ENCODE peak calls at places on chromosomes 5 and 9, in nine cellular contexts. I is H54, D is A549, C is suprapubic skin, E is IMR-90, J is adrenal gland, Y is esophagus muscularis mucosa, W is uterus, V is spleen. U is an unnamed sample.

GRCh38 chr5:35518104-35518503 is 99.6 kb upstream of the SPEF2 start:
- DNase-seq in W (no peak), Y (no peak), C (no peak), I (no peak), J (no peak), D (no peak), E (no peak), V (no peak), U (no peak)

GRCh38 chr9:96554326-96554725 is 65.3 kb downstream of the CDC14B start:
- DNase-seq in C (no peak), V (no peak), W (no peak), J (no peak), E (peak), D (no peak), Y (no peak), I (no peak), U (no peak)

GRCh38 chr9:94734054-94734754 is 7.7 kb downstream of the AOPEP start:
- DNase-seq in Y (no peak), W (no peak), V (no peak), C (no peak), E (no peak), J (no peak), I (no peak), D (no peak), U (no peak)

GRCh38 chr5:38403407-38403806 is 145.0 kb downstream of the EGFLAM start:
- DNase-seq in J (no peak), V (no peak), D (no peak), W (no peak), Y (no peak), E (peak), I (no peak), C (no peak), U (no peak)

GRCh38 chr9:131733601-131734061 is 6.2 kb downstream of the RAPGEF1 start:
- DNase-seq in V (no peak), E (peak), J (peak), W (no peak), C (no peak), D (peak), I (peak), Y (no peak), U (peak)

GRCh38 chr9:130732131-130732530 is 38.6 kb downstream of the EXOSC2 start:
- DNase-seq in D (no peak), V (no peak), W (no peak), C (no peak), I (no peak), J (no peak), E (peak), Y (no peak), U (no peak)

GRCh38 chr9:16145196-16145950 is 592.5 kb downstream of the CCDC171 start:
- DNase-seq in J (no peak), V (no peak), I (no peak), C (no peak), E (peak), Y (no peak), W (no peak), D (no peak), U (no peak)

GRCh38 chr5:76999451-76999850 is 30.8 kb upstream of the AGGF1 start:
- DNase-seq in W (no peak), E (peak), Y (no peak), V (no peak), C (no peak), D (no peak), J (no peak), I (peak), U (no peak)

GRCh38 chr5:13830536-13830935 is 114.0 kb downstream of the DNAH5 start:
- DNase-seq in V (no peak), I (no peak), J (no peak), Y (peak), C (no peak), E (no peak), W (no peak), D (no peak), U (no peak)

GRCh38 chr5:37662789-37663475 is 176.9 kb downstream of the GDNF start:
- DNase-seq in J (no peak), D (no peak), W (no peak), I (no peak), E (no peak), Y (no peak), V (no peak), C (no peak), U (no peak)

GRCh38 chr9:21747171-21747570 is 55.3 kb upstream of the MTAP start:
- DNase-seq in V (no peak), C (no peak), D (no peak), W (no peak), I (no peak), E (no peak), Y (no peak), J (no peak), U (no peak)

GRCh38 chr5:172623313-172623980 is 17.6 kb upstream of the NEURL1B start:
- DNase-seq in I (no peak), E (no peak), Y (no peak), D (no peak), J (no peak), V (peak), W (peak), C (peak), U (no peak)

GRCh38 chr5:141608557-141608956 is 10.2 kb downstream of the DIAPH1 start:
- DNase-seq in W (no peak), Y (no peak), J (no peak), D (no peak), I (no peak), E (no peak), V (no peak), C (no peak), U (no peak)

GRCh38 chr9:81519816-81520215 is 169.5 kb downstream of the TLE1 start:
- DNase-seq in C (no peak), V (no peak), W (no peak), E (peak), D (no peak), Y (no peak), J (no peak), I (no peak), U (no peak)

GRCh38 chr9:656918-657583 is 184.4 kb upstream of the DMRT1 start:
- DNase-seq in D (no peak), C (no peak), V (no peak), J (no peak), Y (no peak), W (no peak), E (no peak), I (no peak), U (no peak)

GRCh38 chr5:104845541-104845940 is 1283.0 kb upstream of the NUDT12 start:
- DNase-seq in E (no peak), J (no peak), Y (no peak), D (no peak), V (no peak), I (no peak), W (no peak), C (no peak), U (no peak)

GRCh38 chr9:38031594-38031993 is 37.4 kb downstream of the SHB start:
- DNase-seq in Y (no peak), V (no peak), J (no peak), W (no peak), D (no peak), C (no peak), I (no peak), E (no peak), U (no peak)

GRCh38 chr9:126849811-126850210 is 10.6 kb upstream of the ZBTB34 start:
- DNase-seq in D (no peak), C (no peak), J (no peak), I (no peak), E (no peak), W (no peak), Y (no peak), V (no peak), U (no peak)

GRCh38 chr5:142821733-142822487 is 51.7 kb downstream of the ARHGAP26 start:
- DNase-seq in V (no peak), E (peak), W (no peak), Y (no peak), J (no peak), D (peak), I (peak), C (no peak), U (peak)

GRCh38 chr5:159017787-159018186 is 81.9 kb downstream of the EBF1 start:
- DNase-seq in E (peak), W (peak), Y (no peak), V (no peak), C (peak), D (peak), J (peak), I (peak), U (peak)

GRCh38 chr5:134143964-134144941 is 29.8 kb downstream of the TCF7 start:
- DNase-seq in E (no peak), C (no peak), W (no peak), Y (no peak), V (peak), I (no peak), J (peak), D (no peak), U (no peak)
- TF ChIP-seq POLR2A in E (no peak), C (no peak), W (no peak), Y (no peak), V (no peak), I (no peak), J (no peak), D (no peak), U (no peak)

GRCh38 chr9:83154087-83154736 is 91.3 kb upstream of the RASEF start:
- DNase-seq in I (peak), J (no peak), W (no peak), E (peak), V (no peak), C (no peak), Y (no peak), D (no peak), U (no peak)
- TF ChIP-seq POLR2A in I (no peak), J (no peak), W (no peak), E (no peak), V (no peak), C (no peak), Y (no peak), D (no peak), U (no peak)

GRCh38 chr9:90287567-90288274 is 354.9 kb downstream of the DIRAS2 start:
- DNase-seq in W (no peak), V (no peak), Y (no peak), C (no peak), E (no peak), J (no peak), D (no peak), I (no peak), U (no peak)
- TF ChIP-seq POLR2A in W (no peak), V (no peak), Y (no peak), C (no peak), E (no peak), J (no peak), D (no peak), I (no peak), U (no peak)

DNA sequence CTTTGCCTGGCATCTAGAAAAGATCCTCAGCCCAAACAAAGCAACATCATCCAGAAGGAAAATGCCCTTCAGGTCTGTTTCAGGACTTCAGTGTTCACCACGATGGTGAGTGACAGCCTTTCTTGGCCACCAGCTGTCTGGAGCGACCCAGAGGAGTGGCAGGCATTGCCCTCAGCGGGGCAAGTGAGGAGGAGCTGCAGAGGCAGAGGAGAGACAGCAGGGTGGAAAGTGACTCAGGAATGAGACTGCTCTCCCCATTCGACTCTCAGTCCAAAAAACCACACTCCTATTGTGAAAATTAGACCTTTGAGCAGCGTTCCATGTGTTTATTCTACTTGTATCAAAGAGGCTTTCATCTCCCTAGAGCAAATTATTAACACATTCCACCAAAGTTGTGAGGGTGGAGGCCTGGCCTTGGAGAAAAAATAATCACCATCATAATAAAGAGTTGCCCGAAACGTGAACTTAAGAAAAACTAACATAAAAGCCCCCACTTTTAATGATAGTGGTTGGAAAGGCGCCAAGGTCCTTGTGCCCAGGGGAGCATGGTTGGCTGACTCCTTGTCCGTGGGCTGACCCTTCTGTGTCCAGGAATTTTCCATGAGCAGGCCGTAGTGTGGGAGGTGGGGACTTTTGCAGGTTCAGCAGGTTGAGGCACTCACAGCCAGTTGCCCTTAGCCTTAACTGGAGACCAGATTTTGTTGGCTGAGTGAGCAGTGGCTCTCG is 125.7 kb upstream of the ANKRD55 start:
- DNase-seq in C (no peak), J (peak), V (no peak), E (peak), D (peak), W (peak), Y (no peak), I (peak), U (no peak)
- TF ChIP-seq POLR2A in C (no peak), J (no peak), V (no peak), E (no peak), D (no peak), W (no peak), Y (no peak), I (no peak), U (no peak)

DNA sequence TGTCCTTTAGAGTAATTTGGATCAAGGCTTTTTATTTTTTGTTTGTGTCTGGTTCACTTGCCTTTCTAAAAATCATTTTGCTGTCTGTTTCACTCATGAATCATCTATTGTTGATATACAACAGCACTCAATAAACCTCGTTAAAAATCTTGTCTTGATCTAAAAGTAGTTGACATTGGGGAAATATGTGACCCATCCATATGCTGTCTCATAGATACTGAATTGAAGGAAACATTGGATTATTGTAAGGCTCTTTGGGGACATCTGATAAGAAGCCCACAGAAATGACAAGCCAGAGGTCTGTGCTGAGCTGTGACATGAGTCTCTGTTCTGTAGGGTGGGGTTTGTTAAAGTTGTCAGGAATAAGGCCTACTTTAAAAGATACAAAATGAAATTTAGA is 208.0 kb downstream of the PDZD2 start:
- DNase-seq in D (no peak), W (no peak), E (no peak), Y (no peak), V (no peak), C (no peak), J (no peak), I (no peak), U (no peak)
- TF ChIP-seq POLR2A in D (no peak), W (no peak), E (no peak), Y (no peak), V (no peak), C (no peak), J (no peak), I (no peak), U (no peak)